ENCODE peak calls at places on chromosomes 1 and 21, in eight cellular contexts. One of them, this sample, is unnamed.
A peak's percentile ranks its signal among the peaks of the same experiment; 100 is the strongest.

GRCh38 chr1:12464627-12465056 is 153.4 kb downstream of the DHRS3 start:
- DNase-seq in cardiac septum: no peak
- DNase-seq in SHP77: no peak
- DNase-seq in iris pigment epithelial cell: peak; percentile 99
- DNase-seq in activated CD4-positive, alpha-beta T cell treated with anti-CD3 and anti-CD28 coated beads for 1 hour: no peak
- DNase-seq in hypothalamus: no peak
- DNase-seq in OCI-LY7: no peak
- DNase-seq in fibroblast of lung: peak; percentile 99
- DNase-seq in this sample: no peak

GRCh38 chr1:231666220-231666956 is 39.8 kb downstream of the DISC1 start:
- DNase-seq in cardiac septum: no peak
- DNase-seq in SHP77: no peak
- DNase-seq in iris pigment epithelial cell: no peak
- DNase-seq in activated CD4-positive, alpha-beta T cell treated with anti-CD3 and anti-CD28 coated beads for 1 hour: no peak
- DNase-seq in hypothalamus: no peak
- DNase-seq in OCI-LY7: no peak
- DNase-seq in fibroblast of lung: no peak
- DNase-seq in this sample: no peak

GRCh38 chr1:29126198-29126597 is 2.5 kb upstream of the TMEM200B start:
- DNase-seq in cardiac septum: no peak
- DNase-seq in SHP77: no peak
- DNase-seq in iris pigment epithelial cell: no peak
- DNase-seq in activated CD4-positive, alpha-beta T cell treated with anti-CD3 and anti-CD28 coated beads for 1 hour: no peak
- DNase-seq in hypothalamus: no peak
- DNase-seq in OCI-LY7: no peak
- DNase-seq in fibroblast of lung: no peak
- DNase-seq in this sample: no peak

GRCh38 chr1:86704972-86705632 is 726 bp downstream of the SH3GLB1 start:
- DNase-seq in cardiac septum: peak; percentile 86
- DNase-seq in SHP77: peak; percentile 44
- DNase-seq in iris pigment epithelial cell: peak; percentile 64
- DNase-seq in activated CD4-positive, alpha-beta T cell treated with anti-CD3 and anti-CD28 coated beads for 1 hour: peak; percentile 13
- DNase-seq in hypothalamus: peak; percentile 22
- DNase-seq in OCI-LY7: peak; percentile 56
- DNase-seq in fibroblast of lung: peak; percentile 66
- DNase-seq in this sample: peak; percentile 24

GRCh38 chr1:202074985-202075773 is 47.5 kb upstream of the GPR37L1 start:
- DNase-seq in cardiac septum: no peak
- DNase-seq in SHP77: no peak
- DNase-seq in iris pigment epithelial cell: no peak
- DNase-seq in activated CD4-positive, alpha-beta T cell treated with anti-CD3 and anti-CD28 coated beads for 1 hour: no peak
- DNase-seq in hypothalamus: no peak
- DNase-seq in OCI-LY7: no peak
- DNase-seq in fibroblast of lung: no peak
- DNase-seq in this sample: no peak

GRCh38 chr21:31132574-31133242 is 94.4 kb upstream of the KRTAP19-8 start:
- DNase-seq in cardiac septum: no peak
- DNase-seq in SHP77: no peak
- DNase-seq in iris pigment epithelial cell: peak; percentile 71
- DNase-seq in activated CD4-positive, alpha-beta T cell treated with anti-CD3 and anti-CD28 coated beads for 1 hour: peak; percentile 51
- DNase-seq in hypothalamus: peak; percentile 24
- DNase-seq in OCI-LY7: no peak
- DNase-seq in fibroblast of lung: peak; percentile 36
- DNase-seq in this sample: no peak

GRCh38 chr1:108704501-108704900 is 8.2 kb upstream of the FNDC7 start:
- DNase-seq in cardiac septum: no peak
- DNase-seq in SHP77: no peak
- DNase-seq in iris pigment epithelial cell: peak; percentile 86
- DNase-seq in activated CD4-positive, alpha-beta T cell treated with anti-CD3 and anti-CD28 coated beads for 1 hour: no peak
- DNase-seq in hypothalamus: no peak
- DNase-seq in OCI-LY7: no peak
- DNase-seq in fibroblast of lung: peak; percentile 81
- DNase-seq in this sample: no peak

GRCh38 chr1:94600556-94600955 is 59.0 kb upstream of the F3 start:
- DNase-seq in cardiac septum: no peak
- DNase-seq in SHP77: no peak
- DNase-seq in iris pigment epithelial cell: no peak
- DNase-seq in activated CD4-positive, alpha-beta T cell treated with anti-CD3 and anti-CD28 coated beads for 1 hour: no peak
- DNase-seq in hypothalamus: no peak
- DNase-seq in OCI-LY7: no peak
- DNase-seq in fibroblast of lung: no peak
- DNase-seq in this sample: no peak

GRCh38 chr1:198134252-198134651 is 22.5 kb upstream of the NEK7 start:
- DNase-seq in cardiac septum: no peak
- DNase-seq in SHP77: no peak
- DNase-seq in iris pigment epithelial cell: no peak
- DNase-seq in activated CD4-positive, alpha-beta T cell treated with anti-CD3 and anti-CD28 coated beads for 1 hour: no peak
- DNase-seq in hypothalamus: no peak
- DNase-seq in OCI-LY7: no peak
- DNase-seq in fibroblast of lung: no peak
- DNase-seq in this sample: no peak

GRCh38 chr21:44449473-44450363 is 5.6 kb upstream of the LRRC3 start:
- DNase-seq in cardiac septum: peak; percentile 57
- DNase-seq in SHP77: peak; percentile 27
- DNase-seq in iris pigment epithelial cell: no peak
- DNase-seq in activated CD4-positive, alpha-beta T cell treated with anti-CD3 and anti-CD28 coated beads for 1 hour: peak; percentile 1
- DNase-seq in hypothalamus: no peak
- DNase-seq in OCI-LY7: no peak
- DNase-seq in fibroblast of lung: peak; percentile 4
- DNase-seq in this sample: no peak

GRCh38 chr1:18179009-18179408 is 71.4 kb downstream of the IGSF21 start:
- DNase-seq in cardiac septum: no peak
- DNase-seq in SHP77: peak; percentile 46
- DNase-seq in iris pigment epithelial cell: no peak
- DNase-seq in activated CD4-positive, alpha-beta T cell treated with anti-CD3 and anti-CD28 coated beads for 1 hour: no peak
- DNase-seq in hypothalamus: no peak
- DNase-seq in OCI-LY7: no peak
- DNase-seq in fibroblast of lung: no peak
- DNase-seq in this sample: no peak

GRCh38 chr1:1906185-1907097 is 8.6 kb upstream of the CALML6 start:
- DNase-seq in cardiac septum: peak; percentile 94
- DNase-seq in SHP77: peak; percentile 81
- DNase-seq in iris pigment epithelial cell: peak; percentile 69
- DNase-seq in activated CD4-positive, alpha-beta T cell treated with anti-CD3 and anti-CD28 coated beads for 1 hour: peak; percentile 47
- DNase-seq in hypothalamus: peak; percentile 81
- DNase-seq in OCI-LY7: peak; percentile 80
- DNase-seq in fibroblast of lung: peak; percentile 60
- DNase-seq in this sample: peak; percentile 8

GRCh38 chr1:98923667-98924066 is 81.0 kb downstream of the PLPPR5 start:
- DNase-seq in cardiac septum: no peak
- DNase-seq in SHP77: no peak
- DNase-seq in iris pigment epithelial cell: no peak
- DNase-seq in activated CD4-positive, alpha-beta T cell treated with anti-CD3 and anti-CD28 coated beads for 1 hour: no peak
- DNase-seq in hypothalamus: no peak
- DNase-seq in OCI-LY7: no peak
- DNase-seq in fibroblast of lung: no peak
- DNase-seq in this sample: no peak

GRCh38 chr21:33123396-33124120 is 53.6 kb downstream of the OLIG1 start:
- DNase-seq in cardiac septum: no peak
- DNase-seq in SHP77: no peak
- DNase-seq in iris pigment epithelial cell: no peak
- DNase-seq in activated CD4-positive, alpha-beta T cell treated with anti-CD3 and anti-CD28 coated beads for 1 hour: no peak
- DNase-seq in hypothalamus: no peak
- DNase-seq in OCI-LY7: no peak
- DNase-seq in fibroblast of lung: no peak
- DNase-seq in this sample: no peak

GRCh38 chr1:30606166-30606565 is 117.2 kb downstream of the MATN1 start:
- DNase-seq in cardiac septum: peak; percentile 19
- DNase-seq in SHP77: no peak
- DNase-seq in iris pigment epithelial cell: no peak
- DNase-seq in activated CD4-positive, alpha-beta T cell treated with anti-CD3 and anti-CD28 coated beads for 1 hour: no peak
- DNase-seq in hypothalamus: no peak
- DNase-seq in OCI-LY7: no peak
- DNase-seq in fibroblast of lung: no peak
- DNase-seq in this sample: no peak

GRCh38 chr1:222654849-222655248 is 37.0 kb downstream of the MIA3 start:
- DNase-seq in cardiac septum: no peak
- DNase-seq in SHP77: no peak
- DNase-seq in iris pigment epithelial cell: peak; percentile 78
- DNase-seq in activated CD4-positive, alpha-beta T cell treated with anti-CD3 and anti-CD28 coated beads for 1 hour: peak; percentile 65
- DNase-seq in hypothalamus: no peak
- DNase-seq in OCI-LY7: peak; percentile 8
- DNase-seq in fibroblast of lung: peak; percentile 27
- DNase-seq in this sample: no peak

GRCh38 chr1:196608401-196609113 is at the start of gene KCNT2:
- DNase-seq in cardiac septum: peak; percentile 74
- DNase-seq in SHP77: peak; percentile 97
- DNase-seq in iris pigment epithelial cell: peak; percentile 84
- DNase-seq in activated CD4-positive, alpha-beta T cell treated with anti-CD3 and anti-CD28 coated beads for 1 hour: no peak
- DNase-seq in hypothalamus: no peak
- DNase-seq in OCI-LY7: no peak
- DNase-seq in fibroblast of lung: peak; percentile 88
- DNase-seq in this sample: peak; percentile 81

GRCh38 chr1:224488806-224489584 is 54.4 kb upstream of the WDR26 start:
- DNase-seq in cardiac septum: no peak
- DNase-seq in SHP77: no peak
- DNase-seq in iris pigment epithelial cell: peak; percentile 75
- DNase-seq in activated CD4-positive, alpha-beta T cell treated with anti-CD3 and anti-CD28 coated beads for 1 hour: no peak
- DNase-seq in hypothalamus: no peak
- DNase-seq in OCI-LY7: no peak
- DNase-seq in fibroblast of lung: peak; percentile 48
- DNase-seq in this sample: no peak

GRCh38 chr1:64471218-64471719 is 1.3 kb downstream of the CACHD1 start:
- DNase-seq in cardiac septum: no peak
- DNase-seq in SHP77: peak; percentile 15
- DNase-seq in iris pigment epithelial cell: peak; percentile 15
- DNase-seq in activated CD4-positive, alpha-beta T cell treated with anti-CD3 and anti-CD28 coated beads for 1 hour: no peak
- DNase-seq in hypothalamus: no peak
- DNase-seq in OCI-LY7: no peak
- DNase-seq in fibroblast of lung: peak; percentile 21
- DNase-seq in this sample: peak; percentile 25

GRCh38 chr1:59814180-59814900 is 409 bp upstream of the HOOK1 start:
- DNase-seq in cardiac septum: no peak
- DNase-seq in SHP77: peak; percentile 95
- DNase-seq in iris pigment epithelial cell: no peak
- DNase-seq in activated CD4-positive, alpha-beta T cell treated with anti-CD3 and anti-CD28 coated beads for 1 hour: peak; percentile 83
- DNase-seq in hypothalamus: peak; percentile 32
- DNase-seq in OCI-LY7: no peak
- DNase-seq in fibroblast of lung: peak; percentile 12
- DNase-seq in this sample: peak; percentile 98

GRCh38 chr1:164637461-164638375 is 78.7 kb downstream of the PBX1 start:
- DNase-seq in cardiac septum: no peak
- DNase-seq in SHP77: no peak
- DNase-seq in iris pigment epithelial cell: peak; percentile 87
- DNase-seq in activated CD4-positive, alpha-beta T cell treated with anti-CD3 and anti-CD28 coated beads for 1 hour: no peak
- DNase-seq in hypothalamus: peak; percentile 32
- DNase-seq in OCI-LY7: no peak
- DNase-seq in fibroblast of lung: peak; percentile 93
- DNase-seq in this sample: peak; percentile 92

GRCh38 chr1:213389061-213389581 is 338.1 kb downstream of the RPS6KC1 start:
- DNase-seq in cardiac septum: peak; percentile 14
- DNase-seq in SHP77: no peak
- DNase-seq in iris pigment epithelial cell: no peak
- DNase-seq in activated CD4-positive, alpha-beta T cell treated with anti-CD3 and anti-CD28 coated beads for 1 hour: no peak
- DNase-seq in hypothalamus: peak; percentile 46
- DNase-seq in OCI-LY7: no peak
- DNase-seq in fibroblast of lung: peak; percentile 9
- DNase-seq in this sample: no peak

GRCh38 chr1:188359315-188359714 is 1530.6 kb downstream of the PLA2G4A start:
- DNase-seq in cardiac septum: no peak
- DNase-seq in SHP77: no peak
- DNase-seq in iris pigment epithelial cell: no peak
- DNase-seq in activated CD4-positive, alpha-beta T cell treated with anti-CD3 and anti-CD28 coated beads for 1 hour: no peak
- DNase-seq in hypothalamus: no peak
- DNase-seq in OCI-LY7: no peak
- DNase-seq in fibroblast of lung: no peak
- DNase-seq in this sample: no peak

GRCh38 chr1:169484683-169485426 is 889 bp downstream of the SLC19A2 start:
- DNase-seq in cardiac septum: peak; percentile 78
- DNase-seq in SHP77: peak; percentile 24
- DNase-seq in iris pigment epithelial cell: peak; percentile 80
- DNase-seq in activated CD4-positive, alpha-beta T cell treated with anti-CD3 and anti-CD28 coated beads for 1 hour: peak; percentile 8
- DNase-seq in hypothalamus: peak; percentile 34
- DNase-seq in OCI-LY7: peak; percentile 50
- DNase-seq in fibroblast of lung: peak; percentile 72
- DNase-seq in this sample: no peak

GRCh38 chr21:45740088-45740440 is 96.5 kb downstream of the PCBP3 start:
- DNase-seq in cardiac septum: no peak
- DNase-seq in SHP77: no peak
- DNase-seq in iris pigment epithelial cell: no peak
- DNase-seq in activated CD4-positive, alpha-beta T cell treated with anti-CD3 and anti-CD28 coated beads for 1 hour: no peak
- DNase-seq in hypothalamus: no peak
- DNase-seq in OCI-LY7: no peak
- DNase-seq in fibroblast of lung: no peak
- DNase-seq in this sample: no peak

This sample was measured in NCI-H774.